ENCODE peak calls at places on chromosome 1, in four cellular contexts. One of them, this sample, is unnamed.

GRCh38 chr1:226890331-226891108 is 20.1 kb downstream of the PSEN2 start:
- DNase-seq in GM12878: no peak
- DNase-seq in K562: no peak
- DNase-seq in WTC11: no peak
- DNase-seq in this sample: no peak

GRCh38 chr1:205934788-205935187 is 8.5 kb downstream of the SLC26A9 start:
- DNase-seq in K562: no peak
- DNase-seq in GM12878: no peak
- DNase-seq in WTC11: no peak
- DNase-seq in this sample: no peak

GRCh38 chr1:115179397-115179835 is 90.1 kb upstream of the TSPAN2 start:
- DNase-seq in K562: peak
- DNase-seq in GM12878: no peak
- DNase-seq in WTC11: no peak
- DNase-seq in this sample: peak

GRCh38 chr1:191052888-191053287 is 575.2 kb upstream of the BRINP3 start:
- DNase-seq in K562: no peak
- DNase-seq in WTC11: no peak
- DNase-seq in GM12878: no peak
- DNase-seq in this sample: no peak

GRCh38 chr1:97192872-97193572 is 471.4 kb downstream of the PTBP2 start:
- DNase-seq in WTC11: no peak
- DNase-seq in GM12878: no peak
- DNase-seq in K562: no peak
- DNase-seq in this sample: no peak

GRCh38 chr1:186225089-186225488 is 150.0 kb downstream of the TPR start:
- DNase-seq in WTC11: no peak
- DNase-seq in K562: no peak
- DNase-seq in GM12878: no peak
- DNase-seq in this sample: no peak

GRCh38 chr1:109925159-109925990 is 14.7 kb downstream of the CSF1 start:
- DNase-seq in WTC11: no peak
- DNase-seq in K562: no peak
- DNase-seq in GM12878: no peak
- DNase-seq in this sample: no peak

GRCh38 chr1:145695781-145696629 is 11.2 kb downstream of the PDZK1 start:
- DNase-seq in K562: no peak
- DNase-seq in GM12878: no peak
- DNase-seq in WTC11: no peak
- DNase-seq in this sample: no peak

GRCh38 chr1:71656902-71657301 is 576.1 kb upstream of the ZRANB2 start:
- DNase-seq in WTC11: no peak
- DNase-seq in GM12878: no peak
- DNase-seq in K562: no peak
- DNase-seq in this sample: no peak

GRCh38 chr1:155070721-155071556 is 7.4 kb downstream of the EFNA4 start:
- DNase-seq in WTC11: peak
- DNase-seq in K562: peak
- DNase-seq in GM12878: no peak
- DNase-seq in this sample: peak

GRCh38 chr1:59298710-59299346 is 1.9 kb downstream of the FGGY start:
- DNase-seq in GM12878: no peak
- DNase-seq in K562: no peak
- DNase-seq in WTC11: no peak
- DNase-seq in this sample: peak

GRCh38 chr1:177585492-177586220 is 384.2 kb downstream of the SEC16B start:
- DNase-seq in GM12878: peak
- DNase-seq in K562: no peak
- DNase-seq in WTC11: no peak
- DNase-seq in this sample: no peak

GRCh38 chr1:21914880-21915640 is 22.1 kb downstream of the HSPG2 start:
- DNase-seq in GM12878: no peak
- DNase-seq in WTC11: no peak
- DNase-seq in K562: peak
- DNase-seq in this sample: no peak

DNA sequence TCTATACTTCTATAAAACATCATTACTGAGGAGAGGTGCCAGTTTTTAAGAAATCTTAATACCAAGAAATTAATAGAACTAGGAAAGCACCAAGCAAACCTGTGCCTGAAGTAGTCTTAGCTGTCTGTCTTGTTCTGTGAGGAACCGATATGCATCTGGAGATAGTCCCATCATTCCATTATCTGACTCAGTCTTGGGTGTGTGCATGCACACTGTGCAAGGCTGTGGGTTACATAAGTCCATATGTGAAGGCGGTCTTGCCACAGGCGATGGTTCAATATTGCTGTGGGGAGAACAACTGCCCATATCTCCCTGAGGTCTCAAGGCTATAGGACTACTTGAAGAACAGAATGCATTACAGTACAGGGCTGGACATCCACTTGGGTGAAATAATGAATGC is 33.8 kb downstream of the STIL start:
- DNase-seq in K562: no peak
- DNase-seq in GM12878: no peak
- DNase-seq in WTC11: no peak
- DNase-seq in this sample: no peak
- TF ChIP-seq ETV6 in K562: no peak
- TF ChIP-seq ETV6 in GM12878: no peak
- TF ChIP-seq ETV6 in WTC11: no peak
- TF ChIP-seq ETV6 in this sample: no peak

GRCh38 chr1:178724734-178725602 is at the start of gene RALGPS2:
- DNase-seq in K562: peak
- DNase-seq in GM12878: no peak
- DNase-seq in WTC11: peak
- DNase-seq in this sample: peak
- TF ChIP-seq CTCF in K562: no peak
- TF ChIP-seq CTCF in GM12878: no peak
- TF ChIP-seq CTCF in WTC11: no peak
- TF ChIP-seq CTCF in this sample: peak

GRCh38 chr1:180572745-180573144 is 14.0 kb downstream of the OVAAL start:
- DNase-seq in K562: no peak
- DNase-seq in GM12878: no peak
- DNase-seq in WTC11: no peak
- DNase-seq in this sample: no peak

GRCh38 chr1:180571832-180572636 is 13.3 kb downstream of the OVAAL start:
- DNase-seq in GM12878: no peak
- DNase-seq in WTC11: no peak
- DNase-seq in K562: peak
- DNase-seq in this sample: no peak

GRCh38 chr1:180567664-180568063 is 8.9 kb downstream of the OVAAL start:
- DNase-seq in K562: no peak
- DNase-seq in GM12878: no peak
- DNase-seq in WTC11: no peak
- DNase-seq in this sample: peak

GRCh38 chr1:180568211-180568610 is 9.4 kb downstream of the OVAAL start:
- DNase-seq in K562: no peak
- DNase-seq in GM12878: no peak
- DNase-seq in WTC11: no peak
- DNase-seq in this sample: no peak

DNA sequence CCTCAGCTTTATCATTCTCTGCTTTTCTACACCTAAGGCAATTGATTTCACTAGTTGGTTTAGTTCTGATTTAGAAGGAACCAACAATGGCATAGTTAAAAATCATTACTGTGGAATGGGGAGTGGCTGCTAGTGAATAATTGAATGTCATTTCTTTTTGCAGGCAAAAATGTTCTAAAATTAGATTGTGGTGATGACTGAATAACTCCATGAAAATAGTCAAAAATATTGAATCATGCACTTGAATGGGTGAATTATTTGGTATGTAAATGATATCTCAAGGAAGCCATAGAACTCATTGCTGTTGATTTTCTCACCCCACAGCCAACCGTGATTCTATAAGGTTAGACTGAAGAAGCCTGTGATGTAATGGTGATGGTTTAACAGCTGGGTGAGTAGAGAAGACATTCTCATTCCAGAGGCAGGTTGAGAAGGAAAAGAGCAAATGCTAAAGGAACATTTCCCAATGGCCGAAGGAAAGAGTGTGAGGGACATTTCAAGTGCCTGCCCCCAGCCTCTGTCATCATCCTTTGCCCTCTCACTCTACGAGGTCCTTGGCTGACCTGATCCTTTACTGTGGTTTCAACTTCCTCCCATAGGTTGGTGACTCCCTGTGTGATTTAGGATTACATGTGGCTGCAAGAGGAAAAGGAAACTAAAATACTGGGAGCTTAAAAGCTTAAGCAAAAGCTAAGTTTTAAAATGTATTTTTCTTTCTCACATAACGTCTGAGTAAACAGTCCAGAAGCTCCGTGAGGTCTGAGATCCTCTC is 12.5 kb downstream of the OVAAL start:
- DNase-seq in WTC11: no peak
- DNase-seq in K562: no peak
- DNase-seq in GM12878: no peak
- DNase-seq in this sample: no peak
- TF ChIP-seq ETV6 in WTC11: no peak
- TF ChIP-seq ETV6 in K562: no peak
- TF ChIP-seq ETV6 in GM12878: no peak
- TF ChIP-seq ETV6 in this sample: no peak

DNA sequence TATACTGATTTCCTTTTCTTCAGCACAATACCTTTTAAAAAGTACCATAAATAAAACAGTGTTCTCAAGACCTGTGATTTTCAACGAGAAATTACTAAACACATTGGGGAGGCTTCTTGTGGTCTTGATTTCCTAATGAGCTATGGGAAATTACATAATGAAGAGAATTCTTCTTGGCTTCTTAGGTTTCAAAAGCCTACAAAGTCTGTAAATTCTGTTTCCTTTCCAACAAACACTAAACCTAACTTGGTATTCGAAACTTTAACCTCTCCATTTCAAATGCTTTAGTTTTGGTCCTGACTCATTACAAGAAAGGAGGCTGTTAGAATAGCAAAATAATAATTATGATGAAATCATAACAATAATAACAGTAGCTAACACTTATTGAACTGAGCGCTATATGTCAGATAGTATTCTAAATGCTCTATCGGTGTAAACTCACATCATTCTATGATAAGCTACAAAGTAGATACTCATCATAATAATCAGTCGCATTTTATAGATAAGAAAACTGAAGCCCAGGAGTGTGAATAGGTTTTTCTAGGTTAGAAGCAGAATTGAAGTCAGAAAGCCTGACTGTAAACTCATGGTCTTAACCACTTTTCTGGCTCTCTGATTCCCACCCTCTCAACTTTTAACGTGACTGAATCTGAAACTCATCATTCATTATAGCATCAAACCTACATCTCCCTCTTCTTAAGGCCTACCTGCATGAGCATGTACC is 486.7 kb downstream of the SMYD3 start:
- DNase-seq in K562: no peak
- DNase-seq in GM12878: no peak
- DNase-seq in WTC11: no peak
- DNase-seq in this sample: no peak
- TF ChIP-seq CTCF in K562: no peak
- TF ChIP-seq CTCF in GM12878: no peak
- TF ChIP-seq CTCF in WTC11: no peak
- TF ChIP-seq CTCF in this sample: no peak

This sample was measured in HepG2.